ENCODE peak calls at places on chromosomes 4 and X, in four cellular contexts. One of them, this sample, is unnamed.

GRCh38 chr4:72899214-72899613 is 170.3 kb downstream of the COX18 start:
- DNase-seq in pons: no peak
- DNase-seq in GM23248: no peak
- DNase-seq in aorta: no peak
- DNase-seq in this sample: no peak

GRCh38 chr4:142350886-142351285 is 495.2 kb downstream of the INPP4B start:
- DNase-seq in aorta: no peak
- DNase-seq in pons: no peak
- DNase-seq in GM23248: peak
- DNase-seq in this sample: no peak

GRCh38 chr4:73894021-73894420 is 24.8 kb downstream of the CXCL1 start:
- DNase-seq in aorta: no peak
- DNase-seq in GM23248: peak
- DNase-seq in pons: no peak
- DNase-seq in this sample: no peak

GRCh38 chrX:111259559-111259958 is 10.7 kb downstream of the CAPN6 start:
- DNase-seq in pons: no peak
- DNase-seq in GM23248: no peak
- DNase-seq in aorta: no peak
- DNase-seq in this sample: no peak

GRCh38 chrX:24479924-24480722 is 15.0 kb downstream of the PDK3 start:
- DNase-seq in GM23248: no peak
- DNase-seq in aorta: no peak
- DNase-seq in pons: peak
- DNase-seq in this sample: peak

GRCh38 chr4:75169020-75169814 is 236.3 kb downstream of the PARM1 start:
- DNase-seq in aorta: no peak
- DNase-seq in pons: no peak
- DNase-seq in GM23248: no peak
- DNase-seq in this sample: no peak

GRCh38 chrX:150146271-150146888 is 208.1 kb upstream of the EOLA2 start:
- DNase-seq in pons: no peak
- DNase-seq in aorta: no peak
- DNase-seq in GM23248: no peak
- DNase-seq in this sample: peak

GRCh38 chr4:15370296-15370695 is 57.5 kb upstream of the C1QTNF7 start:
- DNase-seq in aorta: no peak
- DNase-seq in pons: no peak
- DNase-seq in GM23248: no peak
- DNase-seq in this sample: no peak

GRCh38 chr4:14178421-14178820 is 550.9 kb upstream of the BOD1L1 start:
- DNase-seq in GM23248: peak
- DNase-seq in aorta: no peak
- DNase-seq in pons: no peak
- DNase-seq in this sample: peak

GRCh38 chr4:175125410-175126068 is 207.4 kb downstream of the ADAM29 start:
- DNase-seq in pons: no peak
- DNase-seq in GM23248: no peak
- DNase-seq in aorta: no peak
- DNase-seq in this sample: no peak

GRCh38 chr4:67576538-67576937 is 18.0 kb downstream of the STAP1 start:
- DNase-seq in GM23248: no peak
- DNase-seq in aorta: no peak
- DNase-seq in pons: no peak
- DNase-seq in this sample: no peak

GRCh38 chrX:153780678-153781427 is at the start of gene SRPK3:
- DNase-seq in pons: no peak
- DNase-seq in GM23248: peak
- DNase-seq in aorta: no peak
- DNase-seq in this sample: no peak

This sample was measured in HT1080.